ENCODE peak calls at places on chromosomes 7 and 10, in four cellular contexts. O, D, G and E are unnamed samples.

GRCh38 chr10:42939237-42939636 is 137.6 kb upstream of the RET start:
- DNase-seq in O (no peak), D (no peak), G (no peak), E (peak)

GRCh38 chr10:8360365-8360764 is 305.9 kb downstream of the GATA3 start:
- DNase-seq in O (no peak), D (no peak), G (no peak), E (no peak)

GRCh38 chr7:139582130-139582650 is 58.7 kb downstream of the CLEC2L start:
- DNase-seq in O (no peak), D (no peak), G (no peak), E (no peak)

GRCh38 chr10:111360260-111360925 is 283.6 kb downstream of the ADRA2A start:
- DNase-seq in O (peak), D (peak), G (no peak), E (no peak)

GRCh38 chr7:148979827-148980226 is 48.5 kb downstream of the PDIA4 start:
- DNase-seq in O (no peak), D (no peak), G (no peak), E (no peak)

GRCh38 chr10:133100706-133101463 is 13.2 kb downstream of the ADGRA1 start:
- DNase-seq in O (peak), D (no peak), G (no peak), E (no peak)

GRCh38 chr10:14560274-14560673 is 214.4 kb downstream of the FAM107B start:
- DNase-seq in O (no peak), D (peak), G (no peak), E (no peak)

GRCh38 chr7:156780724-156781455 is 112.1 kb downstream of the LMBR1 start:
- DNase-seq in O (no peak), D (no peak), G (no peak), E (no peak)

GRCh38 chr7:123865517-123866117 is 20.6 kb downstream of the HYAL4 start:
- DNase-seq in O (peak), D (peak), G (no peak), E (no peak)

GRCh38 chr10:45443101-45444009 is 69.3 kb downstream of the ALOX5 start:
- DNase-seq in O (no peak), D (no peak), G (no peak), E (no peak)

GRCh38 chr7:117834983-117835664 is 38.1 kb downstream of the CTTNBP2 start:
- DNase-seq in O (no peak), D (peak), G (no peak), E (no peak)

GRCh38 chr7:5459084-5459483 is 35.5 kb upstream of the TNRC18 start:
- DNase-seq in O (no peak), D (no peak), G (no peak), E (no peak)

GRCh38 chr10:88379575-88379974 is 203.5 kb downstream of the RNLS start:
- DNase-seq in O (no peak), D (no peak), G (no peak), E (no peak)